ENCODE peak calls at places on chromosomes 6 and 20, in five cellular contexts. V is adrenal gland, Y is ascending aorta, D is GM23338, G is pancreas. I is an unnamed sample.
A peak's percentile ranks its signal among the peaks of the same experiment; 100 is the strongest.

GRCh38 chr6:30640481-30640880 is 6.5 kb upstream of the C6orf136 start:
- DNase-seq in V (no peak), Y (no peak), D (no peak), G (no peak), I (no peak)

GRCh38 chr6:26030716-26031115 is 56.5 kb upstream of the HFE start:
- DNase-seq in V (no peak), Y (no peak), D (no peak), G (no peak), I (no peak)

GRCh38 chr6:109304284-109305015 is 77.8 kb downstream of the CD164 start:
- DNase-seq in V (no peak), Y (no peak), D (no peak), G (no peak), I (no peak)

GRCh38 chr20:57251344-57251743 is 15.1 kb downstream of the BMP7 start:
- DNase-seq in V (no peak), Y (no peak), D (peak; percentile 32), G (no peak), I (no peak)

GRCh38 chr20:258963-259362 is 1.4 kb downstream of the DEFB132 start:
- DNase-seq in V (no peak), Y (no peak), D (peak; percentile 31), G (no peak), I (no peak)

GRCh38 chr6:160333841-160334240 is 14.3 kb upstream of the SLC22A3 start:
- DNase-seq in V (no peak), Y (no peak), D (no peak), G (no peak), I (no peak)

GRCh38 chr20:43190332-43190953 is 737 bp upstream of the PTPRT start:
- DNase-seq in V (no peak), Y (no peak), D (peak; percentile 1), G (no peak), I (no peak)

GRCh38 chr6:16238658-16239089 is 287 bp downstream of the GMPR start:
- DNase-seq in V (no peak), Y (no peak), D (peak; percentile 60), G (no peak), I (no peak)

GRCh38 chr6:81553246-81553645 is 199.2 kb downstream of the TENT5A start:
- DNase-seq in V (no peak), Y (no peak), D (no peak), G (no peak), I (no peak)
- H3K27ac ChIP-seq in V (no peak overlapping the region), Y (no peak overlapping the region), D (no peak overlapping the region), G (no peak overlapping the region), I (no peak overlapping the region)

DNA sequence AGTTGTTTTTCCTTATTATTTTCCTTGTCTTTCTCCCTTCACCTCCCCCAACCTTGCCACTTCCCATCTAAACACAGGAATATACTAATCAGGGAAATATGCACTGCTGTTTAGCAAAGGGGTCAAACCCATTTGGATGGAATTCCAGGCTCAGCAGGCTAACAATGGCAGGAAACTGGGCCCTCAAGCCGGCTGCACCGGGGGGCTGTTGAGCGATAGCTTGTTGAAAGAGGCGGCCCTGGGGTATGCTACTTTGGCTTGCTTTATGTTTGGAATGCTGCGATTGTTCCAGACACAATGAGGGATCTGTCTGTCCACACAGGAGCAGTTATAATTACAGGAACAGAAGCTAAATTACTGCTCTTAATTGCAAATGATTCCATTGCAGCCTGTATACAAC is 112.7 kb downstream of the TMEM170B start:
- DNase-seq in V (peak; percentile 54), Y (no peak), D (peak; percentile 90), G (no peak), I (no peak)
- H3K27ac ChIP-seq in V (no peak overlapping the region), Y (no peak overlapping the region), D (peak overlapping the region; percentile 95), G (no peak overlapping the region), I (no peak overlapping the region)

GRCh38 chr6:11495565-11496145 is 41.9 kb upstream of the TMEM170B start:
- DNase-seq in V (no peak), Y (no peak), D (no peak), G (no peak), I (no peak)
- H3K27ac ChIP-seq in V (no peak overlapping the region), Y (peak overlapping the region; percentile 14), D (no peak overlapping the region), G (no peak overlapping the region), I (no peak overlapping the region)

GRCh38 chr20:24911461-24911860 is 37.6 kb upstream of the CST7 start:
- DNase-seq in V (no peak), Y (no peak), D (peak; percentile 1), G (no peak), I (no peak)
- H3K27ac ChIP-seq in V (no peak overlapping the region), Y (no peak overlapping the region), D (no peak overlapping the region), G (no peak overlapping the region), I (no peak overlapping the region)

GRCh38 chr20:36470482-36471062 is 70.7 kb upstream of the MYL9 start:
- DNase-seq in V (no peak), Y (no peak), D (no peak), G (no peak), I (no peak)
- H3K27ac ChIP-seq in V (peak overlapping the region; percentile 92), Y (peak overlapping the region; percentile 42), D (peak overlapping the region; percentile 55), G (peak overlapping the region; percentile 75), I (no peak overlapping the region)

GRCh38 chr20:11447371-11448100 is 470.2 kb upstream of the BTBD3 start:
- DNase-seq in V (no peak), Y (no peak), D (peak; percentile 41), G (no peak), I (no peak)
- H3K27ac ChIP-seq in V (no peak overlapping the region), Y (no peak overlapping the region), D (peak overlapping the region; percentile 45), G (no peak overlapping the region), I (no peak overlapping the region)

GRCh38 chr6:134891633-134892032 is 58.3 kb downstream of the ALDH8A1 start:
- DNase-seq in V (no peak), Y (no peak), D (no peak), G (no peak), I (no peak)
- H3K27ac ChIP-seq in V (no peak overlapping the region), Y (no peak overlapping the region), D (no peak overlapping the region), G (no peak overlapping the region), I (no peak overlapping the region)

I was measured in substantia nigra.